ENCODE peak calls at places on chromosomes 5 and 9, in seven cellular contexts. A, U, D, I, H, E and C are unnamed samples.

GRCh38 chr5:122774861-122775712 is at the start of gene SNX2:
- DNase-seq in A (peak), U (peak), D (peak), I (peak), H (peak), E (peak), C (peak)

GRCh38 chr5:168669668-168670378 is 90.7 kb upstream of the PANK3 start:
- DNase-seq in A (no peak), U (no peak), D (no peak), I (no peak), H (no peak), E (no peak), C (no peak)

GRCh38 chr9:35385042-35385441 is 104.9 kb upstream of the RUSC2 start:
- DNase-seq in A (no peak), U (no peak), D (peak), I (peak), H (no peak), E (no peak), C (no peak)

GRCh38 chr5:10695055-10695649 is 65.9 kb downstream of the DAP start:
- DNase-seq in A (no peak), U (peak), D (peak), I (peak), H (peak), E (no peak), C (peak)

GRCh38 chr5:71587709-71588532 is 781 bp downstream of the MCCC2 start:
- DNase-seq in A (peak), U (no peak), D (peak), I (no peak), H (no peak), E (no peak), C (no peak)

GRCh38 chr5:132388244-132389050 is 18.9 kb downstream of the SLC22A5 start:
- DNase-seq in A (no peak), U (peak), D (no peak), I (no peak), H (peak), E (no peak), C (no peak)

GRCh38 chr5:127077346-127077745 is 4.0 kb upstream of the C5orf63 start:
- DNase-seq in A (no peak), U (no peak), D (no peak), I (no peak), H (no peak), E (no peak), C (no peak)

GRCh38 chr9:81656004-81656403 is 33.3 kb downstream of the TLE1 start:
- DNase-seq in A (no peak), U (no peak), D (no peak), I (no peak), H (no peak), E (no peak), C (no peak)

GRCh38 chr9:98158071-98158791 is 34.2 kb downstream of the CORO2A start:
- DNase-seq in A (no peak), U (no peak), D (no peak), I (peak), H (no peak), E (no peak), C (no peak)